ENCODE peak calls at places on chromosomes 13 and 19, in six cellular contexts. J is cardiac muscle cell, R is K562, T is fibroblast of the aortic adventitia, C is astrocyte of the cerebellum, M is GM13976. O is an unnamed sample.

GRCh38 chr19:18070181-18070580 is 16.6 kb downstream of the IL12RB1 start:
- DNase-seq in J (no peak), R (no peak), T (peak), C (no peak), M (peak), O (no peak)

GRCh38 chr19:58054792-58055482 is 4.1 kb upstream of the ZNF135 start:
- DNase-seq in J (peak), R (no peak), T (no peak), C (no peak), M (peak), O (no peak)

GRCh38 chr13:30301827-30302226 is 5.5 kb downstream of the KATNAL1 start:
- DNase-seq in J (no peak), R (no peak), T (no peak), C (no peak), M (no peak), O (no peak)

GRCh38 chr13:95834134-95834765 is 157.3 kb downstream of the DNAJC3 start:
- DNase-seq in J (peak), R (peak), T (peak), C (peak), M (peak), O (peak)

GRCh38 chr19:58570770-58571574 is 2.2 kb downstream of the MZF1 start:
- DNase-seq in J (no peak), R (no peak), T (no peak), C (no peak), M (no peak), O (no peak)

GRCh38 chr19:10543420-10544241 is at the start of gene ATG4D:
- DNase-seq in J (peak), R (peak), T (peak), C (no peak), M (peak), O (peak)

GRCh38 chr19:8334458-8335342 is 8.4 kb downstream of the KANK3 start:
- DNase-seq in J (peak), R (peak), T (peak), C (no peak), M (peak), O (peak)

GRCh38 chr13:59061621-59062020 is 1102.1 kb downstream of the DIAPH3 start:
- DNase-seq in J (no peak), R (no peak), T (no peak), C (no peak), M (no peak), O (no peak)

GRCh38 chr19:18519962-18520847 is 1.7 kb downstream of the ELL start:
- DNase-seq in J (peak), R (no peak), T (peak), C (peak), M (peak), O (no peak)

GRCh38 chr19:15184776-15185175 is 16.0 kb downstream of the NOTCH3 start:
- DNase-seq in J (no peak), R (no peak), T (no peak), C (no peak), M (no peak), O (no peak)

GRCh38 chr13:30142502-30143211 is 164.7 kb downstream of the KATNAL1 start:
- DNase-seq in J (no peak), R (no peak), T (peak), C (peak), M (no peak), O (no peak)

GRCh38 chr19:21474671-21475181 is 30.7 kb upstream of the ZNF429 start:
- DNase-seq in J (peak), R (no peak), T (peak), C (peak), M (peak), O (peak)

GRCh38 chr13:26784704-26785639 is 24.4 kb upstream of the GPR12 start:
- DNase-seq in J (no peak), R (no peak), T (no peak), C (no peak), M (no peak), O (no peak)

GRCh38 chr19:435056-435706 is 25.7 kb downstream of the SHC2 start:
- DNase-seq in J (no peak), R (no peak), T (no peak), C (no peak), M (no peak), O (no peak)

GRCh38 chr13:33092422-33092987 is 76.3 kb downstream of the KL start:
- DNase-seq in J (no peak), R (no peak), T (peak), C (no peak), M (no peak), O (no peak)

GRCh38 chr13:40344270-40345148 is 321.9 kb downstream of the FOXO1 start:
- DNase-seq in J (no peak), R (no peak), T (peak), C (no peak), M (no peak), O (no peak)

GRCh38 chr19:38877781-38878574 is at the start of gene RINL:
- DNase-seq in J (no peak), R (peak), T (no peak), C (no peak), M (peak), O (no peak)

GRCh38 chr13:51292000-51292550 is 47.4 kb upstream of the SERPINE3 start:
- DNase-seq in J (no peak), R (no peak), T (peak), C (peak), M (no peak), O (no peak)

GRCh38 chr13:112215871-112216270 is 148.9 kb downstream of the SOX1 start:
- DNase-seq in J (no peak), R (no peak), T (no peak), C (no peak), M (no peak), O (no peak)

GRCh38 chr19:19321143-19321577 is 531 bp downstream of the MAU2 start:
- DNase-seq in J (peak), R (peak), T (peak), C (no peak), M (no peak), O (no peak)

GRCh38 chr19:35973487-35973886 is 21.5 kb upstream of the SDHAF1 start:
- DNase-seq in J (no peak), R (no peak), T (no peak), C (no peak), M (no peak), O (no peak)

GRCh38 chr19:38977445-38978314 is 2.1 kb upstream of the FBXO17 start:
- DNase-seq in J (no peak), R (no peak), T (no peak), C (no peak), M (peak), O (no peak)

GRCh38 chr13:112144616-112145220 is 77.8 kb downstream of the SOX1 start:
- DNase-seq in J (no peak), R (no peak), T (no peak), C (no peak), M (no peak), O (peak)

GRCh38 chr13:29254971-29255370 is 340.5 kb downstream of the SLC7A1 start:
- DNase-seq in J (peak), R (no peak), T (no peak), C (no peak), M (no peak), O (no peak)

GRCh38 chr19:14369399-14370168 is 11.7 kb upstream of the ADGRE5 start:
- DNase-seq in J (peak), R (no peak), T (peak), C (peak), M (peak), O (no peak)

GRCh38 chr13:81795710-81796109 is 1454.8 kb upstream of the SPRY2 start:
- DNase-seq in J (no peak), R (no peak), T (no peak), C (no peak), M (peak), O (no peak)

GRCh38 chr13:33205804-33206221 is 79.7 kb downstream of the STARD13 start:
- DNase-seq in J (no peak), R (no peak), T (no peak), C (no peak), M (no peak), O (no peak)

GRCh38 chr19:40413291-40413994 is at the start of gene PRX:
- DNase-seq in J (peak), R (peak), T (no peak), C (no peak), M (peak), O (no peak)

GRCh38 chr19:12965017-12965811 is 4.2 kb upstream of the DAND5 start:
- DNase-seq in J (peak), R (peak), T (peak), C (no peak), M (peak), O (peak)

GRCh38 chr19:3907626-3908265 is 25.1 kb upstream of the NMRK2 start:
- DNase-seq in J (no peak), R (no peak), T (no peak), C (no peak), M (no peak), O (no peak)

GRCh38 chr13:113407531-113408393 is 43.8 kb upstream of the GRTP1 start:
- DNase-seq in J (no peak), R (no peak), T (no peak), C (no peak), M (no peak), O (peak)

GRCh38 chr19:4990306-4990705 is 21.4 kb downstream of the KDM4B start:
- DNase-seq in J (no peak), R (no peak), T (no peak), C (no peak), M (no peak), O (no peak)

GRCh38 chr13:105971720-105972119 is 563.7 kb downstream of the EFNB2 start:
- DNase-seq in J (no peak), R (no peak), T (no peak), C (no peak), M (no peak), O (no peak)

GRCh38 chr19:8305798-8306197 is 2.4 kb downstream of the CD320 start:
- DNase-seq in J (no peak), R (no peak), T (no peak), C (no peak), M (no peak), O (peak)

GRCh38 chr13:99269627-99270252 is 11.6 kb upstream of the GPR18 start:
- DNase-seq in J (peak), R (no peak), T (peak), C (peak), M (peak), O (no peak)

GRCh38 chr19:29467824-29468401 is 57.9 kb upstream of the VSTM2B start:
- DNase-seq in J (peak), R (no peak), T (peak), C (no peak), M (no peak), O (no peak)
- TF ChIP-seq CTCF in J (peak), R (peak), T (peak), C (no peak), M (peak), O (peak)

GRCh38 chr19:2269244-2270156 is 12.5 kb downstream of the PEAK3 start:
- DNase-seq in J (peak), R (peak), T (peak), C (peak), M (peak), O (peak)
- TF ChIP-seq CTCF in J (no peak), R (peak), T (peak), C (no peak), M (no peak), O (peak)

DNA sequence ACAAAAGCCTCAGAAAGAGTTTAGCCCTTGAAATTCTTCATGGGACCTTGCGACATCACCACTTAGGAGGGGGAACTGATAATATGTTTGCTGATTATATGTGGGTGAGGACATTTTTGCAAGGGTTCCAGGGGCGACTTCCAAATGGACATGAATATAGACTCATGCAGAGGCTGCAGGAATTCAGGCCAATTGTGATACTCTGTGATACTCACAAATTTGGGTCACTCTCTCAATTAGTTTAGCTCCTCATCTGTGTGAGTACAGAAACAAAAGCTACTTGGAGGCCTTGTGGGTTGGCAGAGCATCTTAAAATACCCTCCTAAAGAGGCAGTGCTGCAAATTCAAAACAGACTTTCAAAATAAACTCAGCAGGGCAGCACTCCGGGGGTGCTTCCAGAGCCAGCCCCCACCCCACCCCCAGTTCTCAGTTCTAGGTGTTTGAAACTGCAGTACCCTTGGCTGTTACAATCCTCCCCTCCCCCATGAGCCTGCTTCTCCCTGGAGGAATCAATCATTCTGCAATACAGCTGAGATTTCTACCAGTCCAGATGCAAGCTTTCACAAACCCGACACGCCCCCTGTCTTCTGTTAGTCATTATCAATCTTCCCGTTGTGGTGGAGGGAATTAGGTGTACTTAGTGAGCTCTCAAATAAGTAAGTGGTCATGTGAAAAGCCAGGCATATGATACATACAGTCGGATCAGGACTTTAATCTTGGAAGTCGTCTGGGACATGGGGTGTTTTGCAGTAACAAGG is 96.9 kb upstream of the MBNL2 start:
- DNase-seq in J (peak), R (no peak), T (peak), C (peak), M (no peak), O (no peak)
- TF ChIP-seq CTCF in J (peak), R (no peak), T (no peak), C (peak), M (no peak), O (peak)

DNA sequence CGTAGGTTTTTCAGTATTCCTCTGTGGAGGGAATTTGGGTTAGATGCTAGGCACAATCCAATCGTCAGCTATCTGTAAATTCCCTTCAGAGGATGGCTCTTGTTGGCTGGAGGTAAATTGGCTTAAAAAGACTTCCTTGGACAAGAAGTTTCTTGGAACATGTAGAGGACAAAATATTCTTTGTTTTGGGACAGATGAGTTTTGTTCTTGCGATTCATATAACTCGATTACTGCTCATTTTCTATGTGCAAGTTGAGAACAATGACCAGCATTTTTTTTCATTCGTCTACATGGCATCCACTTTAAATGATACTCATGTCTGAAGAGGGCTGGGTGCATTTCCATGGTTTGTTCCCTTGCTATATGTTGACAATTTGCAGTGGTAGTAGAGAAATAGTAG is 41.7 kb downstream of the COL4A2 start:
- DNase-seq in J (no peak), R (no peak), T (no peak), C (no peak), M (no peak), O (no peak)
- TF ChIP-seq CTCF in J (no peak), R (no peak), T (no peak), C (no peak), M (no peak), O (no peak)

GRCh38 chr13:37685206-37685605 is 86.6 kb upstream of the POSTN start:
- DNase-seq in J (no peak), R (no peak), T (no peak), C (no peak), M (no peak), O (no peak)

GRCh38 chr13:37682496-37682895 is 83.9 kb upstream of the POSTN start:
- DNase-seq in J (no peak), R (no peak), T (no peak), C (no peak), M (no peak), O (no peak)

GRCh38 chr13:37681295-37682032 is 82.9 kb upstream of the POSTN start:
- DNase-seq in J (no peak), R (no peak), T (peak), C (peak), M (no peak), O (no peak)

GRCh38 chr13:37690361-37690760 is 91.8 kb upstream of the POSTN start:
- DNase-seq in J (no peak), R (no peak), T (no peak), C (no peak), M (no peak), O (no peak)

DNA sequence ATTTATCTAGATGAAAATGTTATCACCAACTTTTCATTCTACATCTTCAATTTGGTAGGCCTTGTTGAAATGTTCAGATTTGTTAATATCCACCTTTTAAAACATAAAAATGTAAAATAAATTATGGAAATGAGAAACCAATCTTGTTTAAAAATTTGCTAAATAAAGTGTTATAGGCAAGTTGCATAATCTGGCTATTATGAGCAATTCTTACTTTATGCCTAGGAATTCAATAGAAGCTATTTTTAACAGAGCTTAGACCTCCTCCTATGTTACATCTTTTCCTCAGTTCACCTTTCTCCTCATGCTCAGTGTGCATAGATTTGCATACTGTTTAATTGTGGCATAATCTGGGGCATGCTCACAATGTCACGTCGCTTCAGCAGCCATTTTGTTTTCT is 87.9 kb upstream of the POSTN start:
- DNase-seq in J (no peak), R (no peak), T (no peak), C (no peak), M (no peak), O (no peak)
- TF ChIP-seq CTCF in J (no peak), R (no peak), T (no peak), C (no peak), M (no peak), O (no peak)

DNA sequence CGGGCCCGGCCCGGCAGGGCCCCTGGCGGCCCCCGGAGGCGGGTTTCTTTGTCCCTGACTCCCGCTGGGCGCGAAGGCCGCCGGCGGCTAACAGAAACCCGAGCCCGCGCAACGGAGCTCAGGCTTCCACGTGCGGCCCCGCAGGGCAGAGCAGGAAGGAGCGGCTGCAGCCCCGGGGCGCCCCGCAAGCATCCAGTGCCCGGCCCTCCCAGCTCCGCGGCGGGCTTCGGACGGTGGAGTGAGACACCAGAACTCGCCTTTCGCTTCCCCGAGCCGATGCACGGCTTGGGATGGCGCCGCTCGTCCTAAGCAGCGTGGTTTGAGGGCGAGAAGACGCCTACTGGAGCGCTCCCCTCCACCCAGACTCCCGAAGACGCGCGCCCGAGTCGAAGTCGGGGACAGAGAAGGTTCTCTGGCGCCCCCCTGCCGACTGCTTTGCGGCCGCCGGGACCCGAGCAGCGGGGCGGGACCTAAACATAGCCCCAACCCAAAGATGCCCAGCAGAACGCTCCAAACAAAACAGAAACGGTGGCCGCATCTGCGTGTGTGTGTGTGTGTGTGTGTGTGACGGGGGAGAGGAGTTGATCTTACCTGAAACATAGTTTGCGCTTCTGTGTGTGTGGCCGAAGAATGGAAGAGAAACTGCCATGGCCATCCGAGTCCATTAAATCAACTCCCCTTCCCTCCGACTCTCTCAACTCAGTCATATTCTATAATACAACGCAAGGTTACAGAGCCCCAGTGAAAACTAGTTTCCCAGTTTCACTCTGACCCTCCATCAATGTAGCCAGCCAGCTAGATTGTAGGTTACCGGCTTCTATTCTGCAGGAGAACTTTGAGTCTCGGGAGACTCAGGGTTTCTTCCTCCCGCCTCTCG is 629 bp upstream of the FGF9 start:
- DNase-seq in J (peak), R (peak), T (peak), C (no peak), M (peak), O (peak)
- TF ChIP-seq CTCF in J (peak), R (no peak), T (peak), C (no peak), M (peak), O (peak)

DNA sequence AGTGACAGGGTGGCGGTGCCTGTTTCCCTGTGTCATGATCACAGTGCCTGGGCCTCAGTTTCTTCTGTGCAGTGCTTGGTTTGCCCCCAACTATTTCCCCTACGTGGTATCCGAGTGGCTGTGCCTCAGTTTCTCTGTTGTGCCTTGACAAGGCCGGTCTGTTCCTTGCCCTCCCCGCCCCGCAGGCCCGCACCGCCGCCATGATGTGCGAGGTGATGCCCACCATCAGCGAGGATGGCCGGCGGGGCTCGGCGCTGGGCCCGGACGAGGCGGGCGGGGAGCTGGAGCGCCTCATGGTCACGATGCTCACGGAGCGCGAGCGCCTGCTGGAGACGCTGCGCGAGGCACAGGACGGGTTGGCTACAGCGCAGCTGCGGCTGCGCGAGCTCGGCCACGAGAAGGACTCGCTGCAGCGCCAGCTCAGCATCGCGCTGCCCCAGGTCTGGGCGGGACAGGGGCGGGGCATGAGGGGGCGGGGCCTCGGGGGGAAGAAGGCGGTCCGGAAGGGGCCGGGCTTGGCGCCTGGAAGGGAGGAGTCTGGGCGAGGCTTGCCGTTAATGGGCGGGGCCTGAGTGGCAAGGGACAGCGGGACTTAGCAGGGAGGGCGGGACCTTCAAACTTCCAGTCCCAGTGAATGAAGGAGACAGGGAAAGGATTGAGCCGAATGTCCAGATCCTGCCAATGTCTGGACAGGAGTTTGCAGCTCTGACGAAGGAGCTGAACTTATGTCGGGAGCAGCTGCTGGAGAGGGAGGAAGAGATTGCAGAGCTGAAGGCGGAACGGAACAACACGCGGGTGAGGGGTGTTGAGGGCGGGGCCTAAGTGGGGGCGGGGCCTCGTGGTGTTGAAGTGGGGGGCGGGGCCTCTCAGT is 8.6 kb downstream of the PPFIA3 start:
- DNase-seq in J (peak), R (peak), T (peak), C (peak), M (peak), O (peak)
- TF ChIP-seq CTCF in J (peak), R (peak), T (peak), C (peak), M (no peak), O (peak)